ENCODE peak calls at places on chromosomes 7 and 10, in seven cellular contexts. T is astrocyte of the spinal cord, E is colonic mucosa, Y is fibroblast of pulmonary artery, I is cardiac fibroblast, B is progenitor cell of endocrine pancreas, H is endothelial cell. K is an unnamed sample.

GRCh38 chr7:73976761-73977625 is 51.0 kb upstream of the ELN start:
- DNase-seq in E (peak; percentile 16), B (no peak), H (no peak), Y (no peak), T (no peak), I (no peak), K (no peak)

GRCh38 chr10:4007771-4008170 is 222.8 kb upstream of the KLF6 start:
- DNase-seq in T (no peak), Y (no peak), H (no peak), E (no peak), I (no peak), B (no peak), K (no peak)

GRCh38 chr7:122137291-122138077 is 6.6 kb downstream of the AASS start:
- DNase-seq in T (peak; percentile 62), B (no peak), I (peak; percentile 55), Y (peak; percentile 31), E (no peak), H (no peak), K (no peak)

GRCh38 chr10:59383436-59383835 is 21.1 kb upstream of the FAM13C start:
- DNase-seq in H (no peak), I (peak; percentile 16), B (no peak), Y (peak; percentile 30), E (no peak), T (no peak), K (no peak)

GRCh38 chr7:99132922-99133321 is 11.0 kb downstream of the SMURF1 start:
- DNase-seq in B (no peak), T (no peak), E (no peak), H (no peak), Y (no peak), I (peak; percentile 47), K (no peak)

GRCh38 chr7:52917982-52918578 is 117.4 kb upstream of the POM121L12 start:
- DNase-seq in T (no peak), B (no peak), E (no peak), Y (no peak), H (peak; percentile 27), I (no peak), K (no peak)

GRCh38 chr10:33329178-33329577 is 5.3 kb downstream of the NRP1 start:
- DNase-seq in B (no peak), E (no peak), T (no peak), I (no peak), Y (no peak), H (no peak), K (no peak)

GRCh38 chr7:134795231-134795630 is 15.8 kb downstream of the CALD1 start:
- DNase-seq in E (no peak), H (no peak), B (no peak), T (no peak), Y (no peak), I (no peak), K (no peak)

GRCh38 chr7:155861480-155861868 is 49.2 kb upstream of the SHH start:
- DNase-seq in Y (no peak), E (peak; percentile 16), T (no peak), I (no peak), H (no peak), B (no peak), K (no peak)

GRCh38 chr10:43817368-43817767 is 168.7 kb upstream of the ZNF32 start:
- DNase-seq in I (peak; percentile 94), T (peak; percentile 27), B (no peak), Y (peak; percentile 68), E (no peak), H (no peak), K (no peak)

GRCh38 chr10:56624082-56624481 is 263.0 kb upstream of the ZWINT start:
- DNase-seq in H (no peak), B (no peak), T (no peak), E (no peak), Y (no peak), I (no peak), K (no peak)

DNA sequence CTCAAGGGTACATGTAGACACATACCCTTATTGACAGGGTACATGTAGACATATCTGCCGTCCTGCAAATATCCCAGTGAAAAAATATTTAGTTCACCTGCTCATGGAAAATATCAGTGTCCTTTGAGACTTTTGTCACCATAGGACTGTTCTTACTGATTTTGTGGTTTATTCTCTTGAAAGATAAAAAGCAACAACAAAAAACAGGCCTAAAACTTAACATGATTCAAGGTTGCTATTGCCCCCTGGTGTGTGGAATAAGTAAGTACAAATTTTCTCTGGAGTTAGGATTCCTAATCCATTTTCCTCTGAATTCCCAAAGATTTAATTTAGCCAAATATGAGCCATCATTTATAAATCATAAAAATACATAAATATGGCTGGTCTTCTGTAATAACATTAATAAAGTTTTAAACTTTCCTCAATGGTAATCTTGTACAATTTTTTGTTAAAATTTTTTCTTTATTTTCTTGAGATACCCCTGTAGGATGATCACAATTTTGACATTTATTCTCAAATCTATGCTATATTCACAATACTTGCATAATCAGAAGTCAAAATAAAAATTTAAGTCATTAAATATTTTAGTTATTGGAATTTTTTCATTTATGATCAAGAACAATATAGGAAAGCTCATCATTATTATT is 741.4 kb upstream of the POT1 start:
- DNase-seq in T (peak; percentile 50), B (no peak), H (no peak), Y (peak; percentile 60), I (peak; percentile 60), E (no peak), K (no peak)
- TF ChIP-seq CTCF in T (peak; percentile 67), B (peak; percentile 78), H (peak; percentile 96), Y (peak; percentile 69), I (peak; percentile 67), E (peak; percentile 17), K (peak; percentile 55)

DNA sequence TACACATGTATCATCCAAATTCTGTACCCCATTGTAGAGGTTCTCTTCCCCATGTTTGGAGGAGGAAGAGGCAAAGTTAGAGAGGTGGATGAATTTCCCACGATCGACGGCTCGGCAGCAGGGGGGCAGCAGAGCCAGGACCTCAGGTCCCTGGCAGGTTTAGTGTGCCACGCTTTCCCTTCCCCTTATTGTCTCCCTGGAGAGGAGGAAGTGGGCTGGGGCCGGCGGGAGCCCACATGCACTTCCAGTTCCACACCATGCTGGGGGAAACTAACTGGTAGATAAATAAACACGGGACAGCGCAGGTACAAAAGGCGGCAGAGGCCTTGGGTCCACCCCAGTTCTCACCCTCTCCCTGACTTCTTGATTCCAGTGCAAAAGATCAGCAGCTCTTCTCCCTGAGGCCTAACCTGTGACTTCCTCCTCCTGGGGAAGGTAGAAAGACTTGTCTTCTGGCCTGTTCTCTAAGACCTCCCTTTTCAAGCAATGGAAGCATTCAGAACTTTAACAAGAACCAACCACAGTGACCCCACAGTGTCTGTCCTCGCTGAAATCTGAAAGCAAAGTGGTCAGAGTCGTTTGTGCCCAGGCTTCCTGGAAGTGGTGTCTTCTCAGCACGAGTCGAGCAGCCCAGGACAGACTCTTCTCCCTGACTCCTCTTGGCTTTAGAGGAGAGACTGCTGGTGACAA is 30.5 kb upstream of the SRGN start:
- DNase-seq in B (no peak), T (peak; percentile 24), Y (no peak), I (no peak), H (peak; percentile 40), E (no peak), K (no peak)
- TF ChIP-seq CTCF in B (no peak), T (no peak), Y (no peak), I (no peak), H (no peak), E (no peak), K (no peak)

GRCh38 chr10:71825217-71825616 is 25.8 kb downstream of the PSAP start:
- DNase-seq in B (no peak), E (no peak), Y (no peak), T (no peak), I (no peak), H (no peak), K (no peak)
- TF ChIP-seq CTCF in B (no peak), E (no peak), Y (no peak), T (peak; percentile 12), I (peak; percentile 6), H (no peak), K (peak; percentile 7)

GRCh38 chr7:25391295-25391861 is 163.1 kb upstream of the NPVF start:
- DNase-seq in Y (peak; percentile 48), T (peak; percentile 34), E (no peak), I (peak; percentile 41), B (no peak), H (no peak), K (peak; percentile 14)
- TF ChIP-seq CTCF in Y (peak; percentile 21), T (peak; percentile 25), E (peak; percentile 32), I (no peak), B (peak; percentile 66), H (peak; percentile 52), K (peak; percentile 20)

K was measured in GM13977.